ENCODE peak calls at places on chromosome 13, in four cellular contexts. One of them, this sample, is unnamed.

GRCh38 chr13:79246575-79246949 is 159.5 kb downstream of the RBM26 start:
- DNase-seq in K562: no peak
- DNase-seq in HepG2: no peak
- DNase-seq in GM12878: no peak
- DNase-seq in this sample: no peak

GRCh38 chr13:67588607-67589006 is 358.5 kb upstream of the PCDH9 start:
- DNase-seq in K562: no peak
- DNase-seq in HepG2: no peak
- DNase-seq in GM12878: no peak
- DNase-seq in this sample: peak

GRCh38 chr13:40340368-40341085 is 325.9 kb downstream of the FOXO1 start:
- DNase-seq in K562: no peak
- DNase-seq in HepG2: no peak
- DNase-seq in GM12878: no peak
- DNase-seq in this sample: no peak

GRCh38 chr13:21812192-21812626 is 141.3 kb downstream of the FGF9 start:
- DNase-seq in K562: no peak
- DNase-seq in HepG2: peak
- DNase-seq in GM12878: no peak
- DNase-seq in this sample: no peak

GRCh38 chr13:20636079-20636478 is 67.4 kb upstream of the IL17D start:
- DNase-seq in K562: no peak
- DNase-seq in HepG2: no peak
- DNase-seq in GM12878: no peak
- DNase-seq in this sample: no peak

GRCh38 chr13:41456768-41457588 is at the start of gene RGCC:
- DNase-seq in K562: peak
- DNase-seq in HepG2: peak
- DNase-seq in GM12878: no peak
- DNase-seq in this sample: peak

GRCh38 chr13:33228645-33229445 is 56.7 kb downstream of the STARD13 start:
- DNase-seq in K562: peak
- DNase-seq in HepG2: peak
- DNase-seq in GM12878: no peak
- DNase-seq in this sample: no peak

GRCh38 chr13:82829040-82829439 is 1053.2 kb downstream of the SLITRK1 start:
- DNase-seq in K562: no peak
- DNase-seq in HepG2: no peak
- DNase-seq in GM12878: no peak
- DNase-seq in this sample: no peak

GRCh38 chr13:42110410-42111155 is 62.1 kb downstream of the DGKH start:
- DNase-seq in K562: peak
- DNase-seq in HepG2: peak
- DNase-seq in GM12878: peak
- DNase-seq in this sample: no peak

GRCh38 chr13:40127925-40128324 is 472.5 kb downstream of the COG6 start:
- DNase-seq in K562: no peak
- DNase-seq in HepG2: no peak
- DNase-seq in GM12878: no peak
- DNase-seq in this sample: no peak

GRCh38 chr13:32837973-32838940 is 178.0 kb upstream of the KL start:
- DNase-seq in K562: no peak
- DNase-seq in HepG2: no peak
- DNase-seq in GM12878: no peak
- DNase-seq in this sample: no peak

GRCh38 chr13:109152941-109153340 is 523.5 kb downstream of the MYO16 start:
- DNase-seq in K562: no peak
- DNase-seq in HepG2: no peak
- DNase-seq in GM12878: no peak
- DNase-seq in this sample: no peak

GRCh38 chr13:50650936-50651638 is 192.4 kb downstream of the DLEU7 start:
- DNase-seq in K562: no peak
- DNase-seq in HepG2: no peak
- DNase-seq in GM12878: no peak
- DNase-seq in this sample: no peak

GRCh38 chr13:32783067-32783466 is 196.8 kb downstream of the PDS5B start:
- DNase-seq in K562: no peak
- DNase-seq in HepG2: no peak
- DNase-seq in GM12878: no peak
- DNase-seq in this sample: no peak

GRCh38 chr13:69793803-69794453 is 313.7 kb upstream of the ATXN8OS start:
- DNase-seq in K562: no peak
- DNase-seq in HepG2: no peak
- DNase-seq in GM12878: no peak
- DNase-seq in this sample: no peak

GRCh38 chr13:77697208-77698103 is at the start of gene SLAIN1:
- DNase-seq in K562: peak
- DNase-seq in HepG2: peak
- DNase-seq in GM12878: no peak
- DNase-seq in this sample: peak
- TF ChIP-seq TCF7 in K562: no peak
- TF ChIP-seq TCF7 in HepG2: no peak
- TF ChIP-seq TCF7 in GM12878: no peak
- TF ChIP-seq TCF7 in this sample: peak

DNA sequence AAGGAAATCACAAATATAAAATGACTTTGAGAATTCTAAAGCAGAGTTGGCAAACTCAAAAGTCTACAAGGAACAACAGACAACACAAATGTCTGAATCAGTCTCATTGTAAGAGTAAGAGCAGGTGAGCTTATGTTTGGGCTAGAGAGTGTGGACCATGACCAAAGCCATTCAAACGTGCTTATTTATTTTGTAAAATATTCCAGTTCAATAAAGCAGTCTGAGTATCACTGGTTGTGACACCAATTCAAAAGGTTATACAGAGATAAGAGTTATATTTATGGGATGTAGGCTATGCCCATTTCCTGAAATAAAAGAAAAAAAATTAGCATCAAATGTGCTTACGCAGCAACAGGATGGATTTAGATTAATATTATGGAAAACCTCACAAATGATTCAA is 251.6 kb downstream of the KLF5 start:
- DNase-seq in K562: no peak
- DNase-seq in HepG2: no peak
- DNase-seq in GM12878: no peak
- DNase-seq in this sample: no peak
- TF ChIP-seq TCF7 in K562: no peak
- TF ChIP-seq TCF7 in HepG2: no peak
- TF ChIP-seq TCF7 in GM12878: no peak
- TF ChIP-seq TCF7 in this sample: no peak

GRCh38 chr13:47092202-47092601 is 195.3 kb upstream of the HTR2A start:
- DNase-seq in K562: no peak
- DNase-seq in HepG2: no peak
- DNase-seq in GM12878: no peak
- DNase-seq in this sample: no peak
- TF ChIP-seq TCF7 in K562: no peak
- TF ChIP-seq TCF7 in HepG2: no peak
- TF ChIP-seq TCF7 in GM12878: no peak
- TF ChIP-seq TCF7 in this sample: no peak

GRCh38 chr13:36712785-36713184 is 39.0 kb downstream of the SERTM1 start:
- DNase-seq in K562: no peak
- DNase-seq in HepG2: no peak
- DNase-seq in GM12878: no peak
- DNase-seq in this sample: no peak
- TF ChIP-seq TCF7 in K562: no peak
- TF ChIP-seq TCF7 in HepG2: no peak
- TF ChIP-seq TCF7 in GM12878: no peak
- TF ChIP-seq TCF7 in this sample: no peak

GRCh38 chr13:95833713-95834112 is 156.8 kb downstream of the DNAJC3 start:
- DNase-seq in K562: peak
- DNase-seq in HepG2: no peak
- DNase-seq in GM12878: no peak
- DNase-seq in this sample: no peak
- TF ChIP-seq TCF7 in K562: no peak
- TF ChIP-seq TCF7 in HepG2: no peak
- TF ChIP-seq TCF7 in GM12878: no peak
- TF ChIP-seq TCF7 in this sample: no peak

GRCh38 chr13:99067160-99067985 is 89.5 kb upstream of the DOCK9 start:
- DNase-seq in K562: no peak
- DNase-seq in HepG2: peak
- DNase-seq in GM12878: no peak
- DNase-seq in this sample: no peak
- TF ChIP-seq TCF7 in K562: no peak
- TF ChIP-seq TCF7 in HepG2: no peak
- TF ChIP-seq TCF7 in GM12878: no peak
- TF ChIP-seq TCF7 in this sample: no peak

GRCh38 chr13:53357582-53357981 is 329.0 kb downstream of the OLFM4 start:
- DNase-seq in K562: no peak
- DNase-seq in HepG2: no peak
- DNase-seq in GM12878: no peak
- DNase-seq in this sample: no peak
- TF ChIP-seq TCF7 in K562: no peak
- TF ChIP-seq TCF7 in HepG2: no peak
- TF ChIP-seq TCF7 in GM12878: no peak
- TF ChIP-seq TCF7 in this sample: no peak

DNA sequence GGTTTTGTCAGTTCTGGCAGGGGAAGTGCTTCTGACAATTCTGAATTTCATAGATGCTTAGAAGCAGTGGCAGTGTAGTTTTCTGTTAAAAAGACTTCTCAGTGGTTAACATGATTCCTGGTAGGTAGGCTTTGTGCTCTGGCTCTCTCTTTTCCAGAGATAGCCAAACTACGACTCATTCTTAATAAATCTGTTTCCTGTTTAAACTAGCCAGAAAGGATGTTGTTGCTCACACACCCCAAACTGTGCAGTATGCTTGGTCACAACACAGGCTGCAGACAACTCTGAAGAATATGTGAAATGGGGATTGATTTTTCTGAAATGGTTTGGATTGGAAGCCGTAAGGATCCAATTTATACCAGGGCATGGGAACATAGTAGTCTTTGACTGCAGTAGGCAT is 711.5 kb downstream of the PCDH17 start:
- DNase-seq in K562: no peak
- DNase-seq in HepG2: no peak
- DNase-seq in GM12878: no peak
- DNase-seq in this sample: no peak
- TF ChIP-seq TCF7 in K562: no peak
- TF ChIP-seq TCF7 in HepG2: no peak
- TF ChIP-seq TCF7 in GM12878: no peak
- TF ChIP-seq TCF7 in this sample: no peak

DNA sequence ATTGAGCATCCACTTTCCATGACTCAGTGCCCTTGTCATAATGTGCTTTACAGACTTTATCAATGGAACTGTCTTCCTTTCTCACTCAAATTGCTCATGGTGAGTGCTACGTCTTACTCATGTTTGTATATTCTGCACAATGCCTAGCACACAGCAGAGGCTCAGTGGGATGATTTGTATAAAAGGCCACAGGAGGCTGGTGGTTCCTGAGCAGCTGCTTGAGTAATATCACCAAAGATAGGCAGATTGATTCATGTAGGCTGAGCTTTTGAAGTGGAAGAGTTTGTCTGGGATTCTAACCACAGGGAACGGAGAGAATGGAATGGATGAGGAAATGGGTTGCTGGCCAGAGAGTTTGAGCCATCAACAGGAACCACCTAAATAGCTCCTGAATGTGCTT is 44.3 kb downstream of the SERTM1 start:
- DNase-seq in K562: no peak
- DNase-seq in HepG2: no peak
- DNase-seq in GM12878: no peak
- DNase-seq in this sample: no peak
- TF ChIP-seq TCF7 in K562: no peak
- TF ChIP-seq TCF7 in HepG2: no peak
- TF ChIP-seq TCF7 in GM12878: no peak
- TF ChIP-seq TCF7 in this sample: no peak

DNA sequence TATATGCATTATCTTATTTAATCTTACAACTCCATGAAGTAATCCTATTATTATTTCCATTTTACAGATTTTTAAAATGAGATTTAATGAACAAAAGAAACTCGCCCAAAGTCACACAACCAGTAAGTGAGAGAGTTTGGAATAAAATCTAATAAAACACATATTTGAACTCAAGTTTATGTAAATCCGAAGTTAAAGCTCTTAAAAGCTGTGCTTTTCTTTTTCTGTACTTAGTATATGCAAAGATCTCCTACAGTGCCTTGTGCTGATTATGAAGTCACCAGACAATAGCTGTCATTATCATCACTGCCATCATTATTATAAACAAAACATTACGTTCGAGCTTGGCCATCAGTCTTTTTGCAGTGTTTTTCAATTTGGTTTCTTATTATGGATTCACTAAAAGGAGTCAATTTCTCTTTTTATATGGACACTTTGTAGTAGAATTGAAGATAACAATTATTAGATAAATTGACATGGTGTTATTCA is 29.7 kb upstream of the ENOX1 start:
- DNase-seq in K562: no peak
- DNase-seq in HepG2: no peak
- DNase-seq in GM12878: no peak
- DNase-seq in this sample: no peak
- TF ChIP-seq TCF7 in K562: no peak
- TF ChIP-seq TCF7 in HepG2: no peak
- TF ChIP-seq TCF7 in GM12878: no peak
- TF ChIP-seq TCF7 in this sample: no peak

This sample was measured in WTC11.